ENCODE peak calls at places on chromosomes 4 and X, in six cellular contexts. Y is HCT116; K is stimulated activated naive CD8-positive, alpha-beta T cell treated with anti-CD3 and anti-CD28 coated beads, Interleukin-15, amount 100 ng/mL, for 72 hours; D is D721Med; E is Caki2; B is left ventricle myocardium inferior. I is an unnamed sample.

GRCh38 chrX:10044021-10044420 is 76.9 kb downstream of the CLDN34 start:
- DNase-seq in B (no peak), K (no peak), D (no peak), Y (no peak), E (no peak), I (no peak)

GRCh38 chrX:50638123-50638522 is 167.5 kb upstream of the DGKK start:
- DNase-seq in K (no peak), D (no peak), E (no peak), Y (no peak), B (peak; percentile 60), I (no peak)

GRCh38 chrX:21645437-21646220 is 12.5 kb downstream of the KLHL34 start:
- DNase-seq in Y (no peak), E (no peak), K (no peak), B (no peak), D (no peak), I (no peak)

GRCh38 chrX:120000490-120001246 is 57.1 kb upstream of the NKAP start:
- DNase-seq in Y (no peak), B (no peak), D (no peak), K (peak; percentile 15), E (no peak), I (no peak)

GRCh38 chr4:46387956-46388355 is 2.0 kb downstream of the GABRA2 start:
- DNase-seq in D (no peak), E (no peak), B (no peak), Y (no peak), K (no peak), I (no peak)

GRCh38 chrX:56279869-56280268 is 47.7 kb downstream of the KLF8 start:
- DNase-seq in E (no peak), K (no peak), B (no peak), D (no peak), Y (no peak), I (no peak)

GRCh38 chrX:45232139-45232538 is 31.5 kb upstream of the DIPK2B start:
- DNase-seq in E (no peak), Y (no peak), K (no peak), B (no peak), D (no peak), I (no peak)

GRCh38 chr4:110514889-110515479 is 39.0 kb downstream of the ENPEP start:
- DNase-seq in E (peak; percentile 36), D (no peak), B (no peak), Y (peak; percentile 34), K (no peak), I (peak; percentile 11)

GRCh38 chr4:48831532-48832015 is 686 bp downstream of the OCIAD1 start:
- DNase-seq in B (no peak), D (no peak), Y (no peak), E (no peak), K (no peak), I (peak; percentile 11)

GRCh38 chr4:57410331-57411052 is 300.3 kb upstream of the IGFBP7 start:
- DNase-seq in D (no peak), B (no peak), K (no peak), Y (no peak), E (no peak), I (no peak)

GRCh38 chr4:8848507-8849265 is 23.0 kb downstream of the HMX1 start:
- DNase-seq in K (no peak), Y (no peak), B (no peak), D (no peak), E (no peak), I (no peak)

GRCh38 chr4:161148051-161148450 is 1015.7 kb downstream of the FSTL5 start:
- DNase-seq in B (no peak), D (no peak), K (no peak), Y (no peak), E (no peak), I (no peak)

GRCh38 chr4:39565925-39566630 is 38.8 kb upstream of the UGDH start:
- DNase-seq in Y (no peak), E (peak; percentile 38), K (no peak), D (no peak), B (no peak), I (no peak)

GRCh38 chr4:38678078-38678477 is 14.1 kb downstream of the KLF3 start:
- DNase-seq in K (no peak), D (no peak), B (no peak), Y (no peak), E (no peak), I (no peak)

GRCh38 chrX:142040906-142041305 is 137.2 kb downstream of the MAGEC1 start:
- DNase-seq in B (no peak), D (no peak), Y (no peak), K (no peak), E (no peak), I (no peak)

GRCh38 chr4:56757270-56757746 is 64.2 kb downstream of the SPINK2 start:
- DNase-seq in Y (no peak), K (peak; percentile 28), B (no peak), E (no peak), D (no peak), I (no peak)

GRCh38 chr4:137408527-137409177 is 123.6 kb downstream of the PCDH18 start:
- DNase-seq in Y (no peak), D (no peak), K (no peak), E (no peak), B (no peak), I (peak; percentile 23)

GRCh38 chrX:107102980-107103379 is 15.6 kb downstream of the RBM41 start:
- DNase-seq in Y (no peak), K (no peak), B (no peak), E (peak; percentile 6), D (no peak), I (no peak)

GRCh38 chr4:154119317-154119716 is 330.4 kb upstream of the SFRP2 start:
- DNase-seq in E (no peak), Y (no peak), D (no peak), B (no peak), K (no peak), I (no peak)

GRCh38 chr4:103019319-103020124 is at the start of gene SLC9B1:
- DNase-seq in D (peak; percentile 31), K (peak; percentile 95), E (peak; percentile 94), Y (peak; percentile 91), B (peak; percentile 95), I (peak; percentile 85)

GRCh38 chr4:102566426-102566825 is 65.3 kb downstream of the NFKB1 start:
- DNase-seq in K (no peak), Y (no peak), E (no peak), B (no peak), D (no peak), I (no peak)

GRCh38 chr4:39235701-39236100 is 53.4 kb downstream of the WDR19 start:
- DNase-seq in Y (no peak), K (no peak), E (no peak), B (no peak), D (no peak), I (no peak)

GRCh38 chrX:31423575-31424284 is 351.9 kb upstream of the FTHL17 start:
- DNase-seq in D (no peak), K (peak; percentile 8), E (peak; percentile 23), Y (no peak), B (peak; percentile 17), I (peak; percentile 62)

GRCh38 chrX:149631293-149632165 is at the start of gene TMEM185A:
- DNase-seq in Y (peak; percentile 33), D (peak; percentile 31), B (peak; percentile 73), E (peak; percentile 53), K (peak; percentile 77), I (peak; percentile 48)

GRCh38 chr4:143019351-143019750 is 165.4 kb upstream of the USP38 start:
- DNase-seq in K (no peak), B (no peak), E (no peak), D (no peak), Y (no peak), I (no peak)

GRCh38 chr4:124610214-124610613 is 102.3 kb downstream of the ANKRD50 start:
- DNase-seq in K (no peak), Y (no peak), B (no peak), D (no peak), E (no peak), I (no peak)

GRCh38 chr4:98565646-98566403 is 92.6 kb downstream of the TSPAN5 start:
- DNase-seq in K (no peak), B (no peak), E (no peak), Y (no peak), D (no peak), I (no peak)